ENCODE peak calls at places on chromosomes 13 and 19, in eight cellular contexts. V is amniotic stem cell, P is hepatocyte, I is HAP-1, E is fibroblast of pulmonary artery, T is MM.1S, J is activated T-helper 1 cell treated with Interleukin-2 at 50 U/mL for 16 hours, N is heart right ventricle. F is an unnamed sample.

GRCh38 chr13:111318396-111318795 is 2.0 kb upstream of the TEX29 start:
- DNase-seq in V (no peak), P (no peak), I (no peak), E (no peak), T (no peak), J (no peak), N (no peak), F (peak; percentile 49)

GRCh38 chr13:80612804-80613203 is 271.9 kb upstream of the SPRY2 start:
- DNase-seq in V (no peak), P (no peak), I (no peak), E (no peak), T (no peak), J (no peak), N (no peak), F (no peak)

GRCh38 chr19:39083983-39084731 is at the start of gene ACP7:
- DNase-seq in V (no peak), P (peak; percentile 41), I (no peak), E (no peak), T (no peak), J (no peak), N (no peak), F (no peak)

GRCh38 chr13:50119593-50119992 is 104.3 kb downstream of the KCNRG start:
- DNase-seq in V (no peak), P (no peak), I (no peak), E (peak; percentile 65), T (no peak), J (no peak), N (no peak), F (no peak)

GRCh38 chr13:33191425-33192221 is 93.9 kb downstream of the STARD13 start:
- DNase-seq in V (no peak), P (no peak), I (no peak), E (no peak), T (no peak), J (no peak), N (no peak), F (no peak)

GRCh38 chr13:113638806-113639205 is 19.2 kb downstream of the ATP4B start:
- DNase-seq in V (no peak), P (no peak), I (no peak), E (no peak), T (no peak), J (no peak), N (no peak), F (peak; percentile 35)

GRCh38 chr19:50162988-50163387 is at the start of gene IZUMO2:
- DNase-seq in V (no peak), P (no peak), I (no peak), E (no peak), T (no peak), J (no peak), N (no peak), F (no peak)

GRCh38 chr19:27657271-27658051 is 1555.5 kb downstream of the UQCRFS1 start:
- DNase-seq in V (no peak), P (no peak), I (no peak), E (no peak), T (no peak), J (no peak), N (no peak), F (no peak)

GRCh38 chr19:51123381-51124186 is 1.1 kb upstream of the SIGLEC9 start:
- DNase-seq in V (no peak), P (no peak), I (no peak), E (no peak), T (no peak), J (peak; percentile 25), N (no peak), F (no peak)

GRCh38 chr13:92592757-92593156 is 633.9 kb upstream of the GPC6 start:
- DNase-seq in V (no peak), P (no peak), I (no peak), E (no peak), T (no peak), J (no peak), N (no peak), F (no peak)

GRCh38 chr13:64640002-64640401 is 2590.1 kb downstream of the PCDH9 start:
- DNase-seq in V (no peak), P (no peak), I (no peak), E (no peak), T (no peak), J (no peak), N (no peak), F (no peak)

GRCh38 chr19:47421844-47422395 is 2.6 kb upstream of the MEIS3 start:
- DNase-seq in V (no peak), P (peak; percentile 44), I (peak; percentile 46), E (no peak), T (no peak), J (no peak), N (no peak), F (peak; percentile 94)

GRCh38 chr13:95704510-95704909 is 27.6 kb downstream of the DNAJC3 start:
- DNase-seq in V (no peak), P (no peak), I (no peak), E (no peak), T (no peak), J (no peak), N (no peak), F (no peak)

GRCh38 chr13:83995930-83996329 is 113.7 kb upstream of the SLITRK1 start:
- DNase-seq in V (no peak), P (no peak), I (no peak), E (no peak), T (no peak), J (no peak), N (no peak), F (no peak)

GRCh38 chr19:41226053-41226873 is 7.2 kb downstream of the AXL start:
- DNase-seq in V (peak; percentile 84), P (peak; percentile 88), I (peak; percentile 67), E (peak; percentile 92), T (no peak), J (peak; percentile 11), N (peak; percentile 76), F (peak; percentile 97)

GRCh38 chr13:60347174-60347573 is 49.8 kb upstream of the TDRD3 start:
- DNase-seq in V (no peak), P (no peak), I (no peak), E (no peak), T (no peak), J (no peak), N (no peak), F (no peak)

GRCh38 chr13:27658569-27658968 is 36.9 kb downstream of the POLR1D start:
- DNase-seq in V (no peak), P (no peak), I (no peak), E (peak; percentile 74), T (no peak), J (no peak), N (no peak), F (no peak)

GRCh38 chr13:99959538-99960230 is 11.9 kb downstream of the ZIC5 start:
- DNase-seq in V (no peak), P (no peak), I (no peak), E (no peak), T (peak; percentile 41), J (no peak), N (no peak), F (no peak)

F was measured in islet precursor cell.